ENCODE peak calls at places on chromosomes 2 and 18, in five cellular contexts. L is neural progenitor cell, D is mucosa of descending colon, J is mammary epithelial cell, F is colonic mucosa. K is an unnamed sample.

GRCh38 chr18:59725177-59725576 is 28.0 kb upstream of the CCBE1 start:
- DNase-seq in J (no peak), F (no peak), L (no peak), D (no peak), K (no peak)

GRCh38 chr2:174338626-174339570 is 4.1 kb downstream of the SP9 start:
- DNase-seq in D (no peak), J (no peak), L (peak), F (no peak), K (no peak)

GRCh38 chr2:68319397-68320117 is at the start of gene CNRIP1:
- DNase-seq in J (peak), F (peak), L (peak), D (peak), K (peak)

GRCh38 chr2:28322887-28323483 is 69.7 kb upstream of the FOSL2 start:
- DNase-seq in D (no peak), L (no peak), F (no peak), J (no peak), K (no peak)

GRCh38 chr2:235143789-235144188 is 192.0 kb downstream of the SH3BP4 start:
- DNase-seq in L (no peak), F (peak), J (no peak), D (no peak), K (no peak)

GRCh38 chr2:196372811-196373664 is 201.7 kb upstream of the STK17B start:
- DNase-seq in J (no peak), F (no peak), L (no peak), D (peak), K (no peak)

GRCh38 chr2:220847587-220847986 is 724.5 kb downstream of the EPHA4 start:
- DNase-seq in L (no peak), F (no peak), D (no peak), J (peak), K (no peak)

GRCh38 chr2:41966431-41966893 is 81.4 kb upstream of the PKDCC start:
- DNase-seq in D (peak), F (peak), J (peak), L (no peak), K (no peak)

GRCh38 chr18:60585670-60586069 is 213.1 kb upstream of the MC4R start:
- DNase-seq in F (no peak), L (no peak), D (no peak), J (no peak), K (no peak)

GRCh38 chr2:46703588-46703987 is 212.0 kb downstream of the MCFD2 start:
- DNase-seq in F (no peak), D (no peak), J (no peak), L (no peak), K (no peak)

GRCh38 chr2:647691-648231 is 29.4 kb downstream of the TMEM18 start:
- DNase-seq in L (no peak), F (no peak), J (no peak), D (no peak), K (no peak)

GRCh38 chr2:196309646-196310045 is 138.3 kb upstream of the STK17B start:
- DNase-seq in D (no peak), J (no peak), F (no peak), L (no peak), K (no peak)

GRCh38 chr18:49519041-49519971 is 32.3 kb upstream of the C18orf32 start:
- DNase-seq in J (no peak), F (no peak), L (peak), D (no peak), K (no peak)

GRCh38 chr18:51654441-51655326 is 457.2 kb upstream of the MEX3C start:
- DNase-seq in F (no peak), J (no peak), D (no peak), L (peak), K (peak)

GRCh38 chr2:11398710-11399109 is 54.3 kb upstream of the ROCK2 start:
- DNase-seq in F (peak), D (peak), L (no peak), J (no peak), K (no peak)

GRCh38 chr2:9483107-9483506 is 8.8 kb downstream of the IAH1 start:
- DNase-seq in L (no peak), F (no peak), J (no peak), D (no peak), K (no peak)

GRCh38 chr2:157804355-157804754 is 71.8 kb downstream of the ACVR1 start:
- DNase-seq in F (no peak), D (no peak), J (no peak), L (no peak), K (no peak)

GRCh38 chr2:174776223-174776622 is 12.0 kb upstream of the CHRNA1 start:
- DNase-seq in L (no peak), J (no peak), F (no peak), D (no peak), K (peak)

GRCh38 chr2:209411718-209412117 is 12.1 kb upstream of the MAP2 start:
- DNase-seq in D (no peak), L (no peak), J (peak), F (no peak), K (no peak)

GRCh38 chr2:240959941-240960308 is 38.5 kb upstream of the SNED1 start:
- DNase-seq in D (no peak), J (no peak), L (no peak), F (no peak), K (no peak)

GRCh38 chr2:160377204-160377995 is 116.2 kb downstream of the RBMS1 start:
- DNase-seq in J (no peak), F (no peak), D (no peak), L (no peak), K (no peak)

GRCh38 chr2:24872344-24873115 is 47.5 kb downstream of the ADCY3 start:
- DNase-seq in L (no peak), F (no peak), J (no peak), D (no peak), K (no peak)

GRCh38 chr2:20531633-20532262 is 84.9 kb downstream of the RHOB start:
- DNase-seq in D (no peak), F (no peak), J (no peak), L (no peak), K (no peak)

GRCh38 chr18:57806891-57807280 is 3.8 kb upstream of the ATP8B1 start:
- DNase-seq in F (no peak), J (peak), L (no peak), D (no peak), K (no peak)

GRCh38 chr2:22291074-22291473 is 1093.9 kb upstream of the KLHL29 start:
- DNase-seq in D (no peak), J (no peak), F (no peak), L (no peak), K (no peak)

GRCh38 chr2:222830164-222830563 is 30.7 kb upstream of the ACSL3 start:
- DNase-seq in D (no peak), J (no peak), F (no peak), L (no peak), K (no peak)

GRCh38 chr2:222833410-222833809 is 27.4 kb upstream of the ACSL3 start:
- DNase-seq in J (no peak), F (no peak), L (no peak), D (no peak), K (no peak)

GRCh38 chr2:222827417-222827816 is 33.4 kb upstream of the ACSL3 start:
- DNase-seq in F (no peak), J (peak), D (no peak), L (no peak), K (no peak)

GRCh38 chr2:222825031-222825430 is 35.8 kb upstream of the ACSL3 start:
- DNase-seq in D (no peak), J (no peak), F (no peak), L (no peak), K (no peak)

DNA sequence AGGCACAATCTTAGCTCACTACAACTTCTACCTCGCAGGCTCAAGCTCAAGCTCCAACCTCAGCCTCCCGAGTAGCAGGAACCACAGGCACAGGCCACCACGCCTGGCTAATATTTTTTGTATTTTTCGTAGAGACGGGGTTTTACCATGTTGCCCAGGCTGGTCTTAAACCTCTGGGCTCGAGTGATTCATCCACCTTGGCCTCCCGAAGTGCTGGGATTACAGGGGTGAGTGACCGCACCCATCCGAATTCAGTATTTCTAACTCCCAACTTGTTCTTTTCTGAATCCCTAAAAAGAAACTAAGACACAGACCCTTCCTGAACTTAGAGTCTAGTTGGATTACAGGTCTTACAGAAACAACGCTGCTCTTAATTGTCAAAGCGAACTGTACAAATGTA is 32.3 kb upstream of the ACSL3 start:
- DNase-seq in J (no peak), F (no peak), L (no peak), D (no peak), K (no peak)
- TF ChIP-seq CTCF in J (no peak), F (no peak), L (no peak), D (no peak), K (no peak)

DNA sequence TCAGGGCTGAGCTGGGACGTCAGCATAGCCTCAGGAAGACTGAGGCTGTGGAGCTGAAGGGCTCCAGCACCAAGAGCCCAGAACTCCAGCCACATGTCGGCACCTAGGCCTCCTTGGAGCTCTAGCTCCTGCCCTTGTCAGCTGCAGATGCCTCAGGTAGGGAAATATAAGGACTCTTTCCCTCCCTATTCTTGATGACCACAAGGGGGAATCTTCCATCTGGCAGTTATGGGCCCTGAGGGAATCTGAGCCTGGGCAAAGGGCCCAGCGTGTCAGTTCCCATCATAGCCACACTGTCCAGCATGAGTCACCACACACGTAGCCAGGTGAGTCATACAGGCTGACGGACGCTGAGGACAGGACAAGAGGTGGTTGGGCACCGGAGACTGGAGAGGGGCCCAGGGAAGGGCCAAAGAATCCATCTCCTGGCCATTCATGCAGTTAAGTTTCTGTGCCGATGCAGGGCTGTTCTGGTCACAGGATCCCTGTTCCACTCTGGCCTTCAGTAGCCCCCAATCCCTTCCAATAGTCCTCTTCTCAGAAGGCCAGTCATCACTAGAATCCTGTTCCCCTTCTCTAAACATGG is 1.8 kb downstream of the MPV17 start:
- DNase-seq in F (peak), J (peak), D (peak), L (peak), K (peak)
- TF ChIP-seq CTCF in F (peak), J (peak), D (no peak), L (peak), K (peak)

DNA sequence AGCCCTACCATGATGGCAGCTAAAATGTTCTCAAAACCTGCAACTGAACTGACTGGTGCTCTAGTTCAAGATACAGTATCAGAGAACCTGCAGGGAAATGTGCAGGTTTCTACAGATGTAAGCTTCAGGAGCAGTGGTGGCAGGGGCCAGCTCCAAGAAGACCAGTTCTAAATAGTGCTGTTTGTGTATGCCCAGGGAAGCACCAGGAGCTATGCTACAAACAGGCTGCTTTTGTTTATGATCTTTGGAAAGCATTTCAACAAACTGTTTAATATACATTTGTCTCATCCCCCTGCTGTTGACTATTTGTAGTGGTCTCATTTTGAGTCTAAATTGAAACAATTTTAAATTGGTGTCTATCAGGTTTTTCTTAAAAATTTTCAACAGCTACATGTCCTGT is 20.7 kb downstream of the FZD5 start:
- DNase-seq in F (no peak), J (no peak), L (no peak), D (no peak), K (no peak)
- TF ChIP-seq CTCF in F (no peak), J (no peak), L (no peak), D (no peak), K (peak)

GRCh38 chr2:27086722-27087446 is at the start of gene KHK:
- DNase-seq in D (peak), L (peak), J (no peak), F (peak), K (peak)

GRCh38 chr2:27085062-27085669 is 1.4 kb upstream of the KHK start:
- DNase-seq in D (no peak), J (no peak), F (no peak), L (no peak), K (no peak)

GRCh38 chr2:27086090-27086721 is 366 bp upstream of the KHK start:
- DNase-seq in L (peak), F (peak), J (peak), D (peak), K (peak)

GRCh38 chr2:27084297-27085061 is 2.1 kb upstream of the KHK start:
- DNase-seq in L (no peak), F (no peak), J (no peak), D (no peak), K (no peak)

DNA sequence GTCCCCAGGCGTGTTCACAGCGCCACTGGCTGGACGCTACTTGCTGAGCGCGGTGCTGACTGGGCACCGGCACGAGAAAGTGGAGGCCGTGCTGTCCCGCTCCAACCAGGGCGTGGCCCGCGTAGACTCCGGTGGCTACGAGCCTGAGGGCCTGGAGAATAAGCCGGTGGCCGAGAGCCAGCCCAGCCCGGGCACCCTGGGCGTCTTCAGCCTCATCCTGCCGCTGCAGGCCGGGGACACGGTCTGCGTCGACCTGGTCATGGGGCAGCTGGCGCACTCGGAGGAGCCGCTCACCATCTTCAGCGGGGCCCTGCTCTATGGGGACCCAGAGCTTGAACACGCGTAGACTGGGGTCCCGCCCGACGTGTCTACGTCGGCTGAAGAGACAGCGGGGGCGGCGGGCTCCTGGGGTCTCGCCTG is 892 bp upstream of the KHK start:
- DNase-seq in L (peak), F (peak), J (peak), D (peak), K (peak)
- TF ChIP-seq CTCF in L (peak), F (peak), J (peak), D (no peak), K (no peak)

DNA sequence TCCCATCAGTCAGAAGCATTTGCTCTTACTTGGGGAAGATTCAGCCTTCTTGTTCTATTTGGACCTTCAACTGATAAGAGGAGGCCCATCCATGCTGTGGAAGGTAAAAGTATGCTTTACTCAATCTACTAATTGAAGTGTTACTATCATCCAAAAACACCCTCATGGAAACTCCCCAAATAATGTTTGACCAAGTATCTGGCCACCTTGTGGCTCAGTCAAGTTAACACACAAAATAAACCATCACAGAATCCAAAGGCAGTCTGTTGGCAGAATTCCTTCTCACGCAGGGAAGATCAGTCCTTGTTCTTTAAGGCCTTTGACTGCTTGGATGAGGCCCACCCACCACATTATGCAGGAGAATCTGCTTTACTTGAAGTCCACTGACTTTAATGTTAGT is 531.2 kb upstream of the SMIM21 start:
- DNase-seq in F (no peak), J (no peak), D (no peak), L (no peak), K (no peak)
- TF ChIP-seq CTCF in F (no peak), J (peak), D (no peak), L (peak), K (no peak)

GRCh38 chr2:58135861-58136260 is 89.3 kb downstream of the VRK2 start:
- DNase-seq in F (no peak), L (no peak), D (no peak), J (no peak), K (no peak)

GRCh38 chr2:58130238-58130637 is 83.6 kb downstream of the VRK2 start:
- DNase-seq in L (no peak), F (no peak), J (no peak), D (no peak), K (no peak)

GRCh38 chr2:58133395-58133794 is 86.8 kb downstream of the VRK2 start:
- DNase-seq in J (peak), F (no peak), D (no peak), L (no peak), K (no peak)

GRCh38 chr2:58127111-58127510 is 80.5 kb downstream of the VRK2 start:
- DNase-seq in J (no peak), F (no peak), D (no peak), L (no peak), K (no peak)

GRCh38 chr2:58131191-58132011 is 84.8 kb downstream of the VRK2 start:
- DNase-seq in F (no peak), J (no peak), D (no peak), L (no peak), K (no peak)
- TF ChIP-seq CTCF in F (no peak), J (no peak), D (no peak), L (peak), K (no peak)

DNA sequence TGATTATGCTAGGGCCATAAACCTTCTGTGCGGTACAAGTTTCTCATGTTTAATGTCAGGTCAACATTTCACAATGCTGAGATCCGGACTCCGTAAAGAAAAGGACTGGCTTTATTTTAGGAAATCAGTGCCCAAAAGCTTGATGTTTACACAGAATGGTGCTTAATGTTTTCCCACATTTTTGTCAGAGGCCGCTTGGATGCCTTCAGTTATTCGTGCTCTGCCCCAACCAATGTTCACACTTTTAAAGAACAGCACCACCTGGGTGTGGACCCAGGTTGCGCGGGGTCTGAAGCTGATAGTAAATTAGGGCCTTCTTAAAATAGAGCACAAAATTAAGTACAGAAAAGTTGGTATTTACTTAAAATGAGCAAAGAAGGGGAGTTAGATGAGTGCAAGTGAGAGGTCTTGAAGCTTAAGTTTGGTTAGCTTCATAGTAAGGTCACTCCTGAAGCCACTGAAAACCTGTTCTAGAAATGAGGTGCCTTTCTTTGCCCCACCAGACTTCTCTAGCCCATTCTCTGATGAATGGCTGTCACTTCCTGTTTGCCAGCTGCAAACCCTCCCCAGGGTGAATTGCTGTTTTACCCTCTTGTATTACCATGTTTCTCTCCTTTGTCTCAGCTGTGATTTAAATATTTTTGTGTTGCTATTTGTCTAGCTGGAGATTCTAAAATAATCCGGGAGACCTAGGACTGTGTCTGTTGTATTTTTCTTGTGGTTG is 20.5 kb downstream of the SLC3A1 start:
- DNase-seq in F (no peak), L (peak), J (no peak), D (no peak), K (no peak)
- TF ChIP-seq CTCF in F (no peak), L (peak), J (no peak), D (no peak), K (no peak)

GRCh38 chr18:64966667-64967066 is 784.1 kb upstream of the CDH7 start:
- DNase-seq in L (peak), D (peak), J (no peak), F (no peak), K (peak)
- TF ChIP-seq CTCF in L (peak), D (no peak), J (no peak), F (no peak), K (no peak)

GRCh38 chr2:3741867-3742602 is 38.7 kb downstream of the DCDC2C start:
- DNase-seq in F (no peak), L (peak), J (no peak), D (no peak), K (no peak)
- TF ChIP-seq CTCF in F (no peak), L (peak), J (no peak), D (no peak), K (no peak)

GRCh38 chr2:120520929-120521912 is 175.3 kb downstream of the INHBB start:
- DNase-seq in D (peak), J (peak), F (peak), L (peak), K (peak)
- TF ChIP-seq CTCF in D (peak), J (peak), F (peak), L (peak), K (peak)